ENCODE peak calls at places on chromosomes 2 and 18, in six cellular contexts. Q is cardiac muscle cell; U is GM23248; P is neural progenitor cell; Z is psoas muscle; T is CD4-positive, CD25-positive, alpha-beta regulatory T cell. L is an unnamed sample. For H3K36me3, the result is how much of the 10 kb centered on the place peaks cover.

GRCh38 chr2:29420484-29420883 is 305.3 kb downstream of the CLIP4 start:
- DNase-seq in Q (peak), U (no peak), P (no peak), Z (no peak), T (no peak), L (no peak)

GRCh38 chr2:43266692-43267091 is 40.3 kb upstream of the ZFP36L2 start:
- DNase-seq in Q (no peak), U (peak), P (no peak), Z (peak), T (no peak), L (no peak)

GRCh38 chr2:30798536-30798991 is 8.7 kb downstream of the CAPN13 start:
- DNase-seq in Q (no peak), U (no peak), P (no peak), Z (no peak), T (no peak), L (no peak)

GRCh38 chr2:86764661-86765307 is 25.9 kb downstream of the CD8A start:
- DNase-seq in Q (peak), U (peak), P (peak), Z (no peak), T (peak), L (peak)

GRCh38 chr2:23541453-23542334 is 156.7 kb downstream of the KLHL29 start:
- DNase-seq in Q (no peak), U (peak), P (no peak), Z (no peak), T (no peak), L (no peak)

GRCh38 chr2:241903121-241904010 is 33.8 kb downstream of the RTP5 start:
- DNase-seq in Q (no peak), U (no peak), P (no peak), Z (no peak), T (no peak), L (no peak)

GRCh38 chr2:232592687-232593407 is 40.6 kb upstream of the EFHD1 start:
- DNase-seq in Q (no peak), U (peak), P (no peak), Z (no peak), T (no peak), L (no peak)

GRCh38 chr2:143685439-143686078 is 556.3 kb downstream of the ARHGAP15 start:
- DNase-seq in Q (no peak), U (no peak), P (no peak), Z (no peak), T (no peak), L (no peak)

GRCh38 chr2:234544659-234545611 is 48.1 kb upstream of the ARL4C start:
- DNase-seq in Q (peak), U (peak), P (peak), Z (peak), T (peak), L (peak)

GRCh38 chr18:72541871-72542690 is 2.1 kb downstream of the CBLN2 start:
- DNase-seq in Q (peak), U (no peak), P (peak), Z (no peak), T (no peak), L (no peak)

GRCh38 chr2:94997981-94998920 is 27.3 kb upstream of the MAL start:
- DNase-seq in Q (no peak), U (no peak), P (no peak), Z (no peak), T (no peak), L (no peak)

GRCh38 chr2:174025271-174026121 is 60.3 kb upstream of the SP3 start:
- DNase-seq in Q (no peak), U (peak), P (peak), Z (peak), T (no peak), L (no peak)

GRCh38 chr2:72293620-72294019 is 146.0 kb upstream of the CYP26B1 start:
- DNase-seq in Q (no peak), U (peak), P (no peak), Z (no peak), T (no peak), L (no peak)

GRCh38 chr2:239197146-239197545 is 203.7 kb downstream of the HDAC4 start:
- DNase-seq in Q (no peak), U (no peak), P (no peak), Z (no peak), T (no peak), L (no peak)

GRCh38 chr2:127448526-127448925 is 30.3 kb downstream of the PROC start:
- DNase-seq in Q (no peak), U (peak), P (no peak), Z (no peak), T (no peak), L (no peak)

GRCh38 chr2:210562136-210563080 is 6.0 kb downstream of the CPS1 start:
- DNase-seq in Q (no peak), U (no peak), P (no peak), Z (no peak), T (no peak), L (no peak)

GRCh38 chr2:159942149-159942548 is 120.3 kb downstream of the PLA2R1 start:
- DNase-seq in Q (no peak), U (no peak), P (no peak), Z (no peak), T (no peak), L (no peak)

GRCh38 chr18:39555511-39555910 is 1989.9 kb upstream of the CELF4 start:
- DNase-seq in Q (no peak), U (no peak), P (no peak), Z (no peak), T (no peak), L (no peak)

GRCh38 chr18:73626859-73627258 is 520.8 kb downstream of the FBXO15 start:
- DNase-seq in Q (no peak), U (no peak), P (no peak), Z (no peak), T (no peak), L (no peak)

GRCh38 chr18:37424507-37424906 is 141.1 kb downstream of the CELF4 start:
- DNase-seq in Q (no peak), U (no peak), P (no peak), Z (no peak), T (no peak), L (no peak)

GRCh38 chr2:156294945-156295580 is 37.5 kb downstream of the NR4A2 start:
- DNase-seq in Q (no peak), U (peak), P (no peak), Z (no peak), T (no peak), L (no peak)

GRCh38 chr2:20584637-20585321 is 66.1 kb downstream of the HS1BP3 start:
- DNase-seq in Q (peak), U (peak), P (peak), Z (peak), T (no peak), L (no peak)

GRCh38 chr2:102110168-102110567 is 32.4 kb upstream of the IL1R1 start:
- DNase-seq in Q (no peak), U (no peak), P (no peak), Z (no peak), T (no peak), L (no peak)

GRCh38 chr18:63320041-63320689 is 596 bp upstream of the BCL2 start:
- DNase-seq in Q (peak), U (peak), P (peak), Z (peak), T (peak), L (peak)

GRCh38 chr2:169509230-169509917 is at the start of gene KLHL41:
- DNase-seq in Q (peak), U (peak), P (peak), Z (no peak), T (no peak), L (no peak)

GRCh38 chr2:85243101-85244072 is 84.4 kb downstream of the TGOLN2 start:
- DNase-seq in Q (peak), U (peak), P (peak), Z (peak), T (no peak), L (no peak)

GRCh38 chr2:173965372-173966025 is at the start of gene SP3:
- DNase-seq in Q (peak), U (peak), P (peak), Z (peak), T (peak), L (peak)

GRCh38 chr2:10891391-10891790 is 20.3 kb upstream of the KCNF1 start:
- DNase-seq in Q (no peak), U (no peak), P (no peak), Z (no peak), T (no peak), L (no peak)

GRCh38 chr2:241925277-241925676 is 55.7 kb downstream of the RTP5 start:
- DNase-seq in Q (no peak), U (no peak), P (no peak), Z (no peak), T (no peak), L (no peak)

GRCh38 chr2:186098821-186099220 is 360.2 kb downstream of the FSIP2 start:
- DNase-seq in Q (no peak), U (no peak), P (no peak), Z (no peak), T (no peak), L (no peak)

GRCh38 chr2:17271401-17271800 is 246.8 kb downstream of the RAD51AP2 start:
- DNase-seq in Q (no peak), U (peak), P (no peak), Z (no peak), T (no peak), L (no peak)

GRCh38 chr2:233051241-233052149 is 8.6 kb upstream of the INPP5D start:
- DNase-seq in Q (no peak), U (peak), P (peak), Z (peak), T (no peak), L (no peak)

GRCh38 chr2:38655441-38655840 is 10.5 kb upstream of the GALM start:
- DNase-seq in Q (no peak), U (no peak), P (no peak), Z (no peak), T (no peak), L (no peak)

GRCh38 chr2:98463081-98463481 is 18.4 kb downstream of the INPP4A start:
- DNase-seq in Q (no peak), U (no peak), P (no peak), Z (no peak), T (no peak), L (no peak)

GRCh38 chr2:216632321-216632951 is 784 bp upstream of the IGFBP2 start:
- DNase-seq in Q (peak), U (no peak), P (peak), Z (no peak), T (no peak), L (no peak)

DNA sequence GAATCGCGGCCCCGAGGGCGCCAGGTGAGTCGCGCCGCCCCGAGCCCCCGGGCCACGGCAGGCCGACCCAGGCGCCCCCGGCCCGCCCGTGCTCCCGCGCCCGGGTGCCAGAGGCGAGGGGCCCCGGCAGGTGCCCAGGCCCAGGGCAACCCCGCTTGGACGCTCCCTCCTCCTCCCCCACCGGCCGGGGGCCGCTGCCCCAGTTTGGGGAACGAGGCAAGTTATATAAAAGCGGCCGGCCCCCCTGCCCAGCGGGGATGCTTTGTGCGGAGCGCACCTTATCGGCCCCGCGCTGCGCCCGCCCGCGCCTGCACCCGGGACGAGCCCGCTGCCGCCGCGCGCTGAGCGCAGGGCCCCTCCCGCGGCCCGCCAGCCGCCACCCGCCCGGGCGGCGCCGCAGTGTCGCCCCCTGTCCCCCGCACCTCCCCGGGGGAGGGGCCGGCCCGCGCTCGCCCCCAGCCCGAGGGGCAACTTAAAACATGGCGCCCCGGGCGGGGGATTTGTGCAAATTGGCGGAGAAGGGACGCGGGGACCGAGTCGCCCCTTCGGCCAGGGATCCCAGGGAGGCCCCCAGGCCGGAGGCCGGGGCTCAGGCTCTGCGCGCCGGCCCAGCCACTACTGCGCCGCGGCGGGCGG is 643 bp downstream of the EPB41L3 start:
- DNase-seq in Q (peak), U (peak), P (peak), Z (peak), T (no peak), L (no peak)
- H3K4me3 ChIP-seq in Q (peak), U (peak), P (peak), Z (peak), T (no peak), L (no peak)

GRCh38 chr2:203059567-203059966 is 44.9 kb downstream of the NBEAL1 start:
- DNase-seq in Q (no peak), U (no peak), P (no peak), Z (no peak), T (no peak), L (no peak)
- H3K36me3 ChIP-seq in Q (under half), U (half or more), P (under half), Z (under half), T (under half), L (under half)

GRCh38 chr2:152028182-152028862 is 70.5 kb downstream of the CACNB4 start:
- DNase-seq in Q (no peak), U (peak), P (no peak), Z (no peak), T (no peak), L (no peak)

GRCh38 chr2:152031747-152032146 is 67.1 kb downstream of the CACNB4 start:
- DNase-seq in Q (no peak), U (no peak), P (no peak), Z (no peak), T (no peak), L (no peak)

GRCh38 chr2:152025678-152026287 is 73.1 kb downstream of the CACNB4 start:
- DNase-seq in Q (peak), U (peak), P (peak), Z (peak), T (peak), L (peak)
- H3K4me3 ChIP-seq in Q (peak), U (peak), P (peak), Z (peak), T (peak), L (peak)

DNA sequence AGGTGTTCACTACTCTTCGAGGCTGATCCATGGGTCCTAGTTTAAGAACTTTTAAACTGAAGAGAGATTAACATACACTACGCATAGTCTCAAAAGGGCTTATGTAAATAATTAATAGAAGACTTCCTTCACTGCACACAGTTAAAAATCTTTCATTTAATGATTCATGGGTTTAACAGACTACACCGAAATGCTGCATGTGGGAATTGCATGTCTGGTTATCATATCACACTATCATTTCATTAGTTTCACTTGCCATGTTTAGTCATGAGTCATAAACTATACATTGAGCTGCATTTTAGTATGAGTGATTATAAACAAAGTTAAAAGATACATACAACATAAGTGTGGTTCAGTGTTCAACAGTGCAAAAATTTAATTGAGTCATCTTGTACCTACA is 31.2 kb downstream of the GLS start:
- DNase-seq in Q (no peak), U (no peak), P (no peak), Z (no peak), T (no peak), L (no peak)
- H3K36me3 ChIP-seq in Q (under half), U (half or more), P (under half), Z (under half), T (half or more), L (under half)

DNA sequence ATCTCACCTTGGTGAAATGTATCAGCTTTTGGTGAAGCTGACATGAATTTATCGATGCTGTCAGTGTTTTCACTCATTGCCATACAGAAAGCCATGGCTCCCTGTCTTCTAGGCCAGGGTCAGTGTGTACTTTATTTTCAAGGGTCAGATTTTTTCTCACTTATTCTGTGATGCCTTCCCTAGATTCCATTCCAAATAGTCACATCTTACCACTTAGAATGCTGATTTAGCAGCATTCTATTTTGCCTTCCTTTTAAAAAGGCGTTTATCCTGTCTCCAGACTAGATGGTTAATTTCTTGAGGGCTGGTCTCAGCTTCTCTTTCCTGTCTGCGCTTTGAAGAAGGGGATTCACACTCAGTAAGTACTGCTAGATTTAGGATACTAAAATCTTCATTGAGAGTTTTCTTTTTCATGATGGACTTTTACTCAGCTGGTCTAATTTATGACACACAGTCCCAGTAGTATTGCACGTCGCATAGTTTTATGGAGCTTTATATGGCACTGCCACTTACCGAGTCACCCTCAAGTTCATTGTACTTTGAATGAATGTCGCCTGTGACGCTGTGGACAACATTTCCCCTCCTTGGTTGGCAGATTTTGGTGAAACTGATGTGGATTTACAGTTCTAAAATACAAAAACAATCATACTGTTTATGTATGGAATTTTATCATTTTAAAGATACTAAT is 194.0 kb downstream of the ZNF407 start:
- DNase-seq in Q (no peak), U (peak), P (no peak), Z (no peak), T (no peak), L (no peak)
- H3K4me3 ChIP-seq in Q (no peak), U (no peak), P (no peak), Z (no peak), T (no peak), L (no peak)

GRCh38 chr18:54165450-54165849 is 59.0 kb downstream of the MBD2 start:
- DNase-seq in Q (no peak), U (no peak), P (no peak), Z (no peak), T (no peak), L (no peak)

GRCh38 chr18:54173980-54174611 is 50.4 kb downstream of the MBD2 start:
- DNase-seq in Q (no peak), U (no peak), P (no peak), Z (no peak), T (no peak), L (no peak)

GRCh38 chr18:54173250-54173649 is 51.2 kb downstream of the MBD2 start:
- DNase-seq in Q (no peak), U (no peak), P (no peak), Z (no peak), T (no peak), L (no peak)

GRCh38 chr18:54169710-54170403 is 54.6 kb downstream of the MBD2 start:
- DNase-seq in Q (no peak), U (no peak), P (no peak), Z (no peak), T (no peak), L (no peak)
- H3K36me3 ChIP-seq in Q (under half), U (under half), P (under half), Z (under half), T (under half), L (under half)

GRCh38 chr18:3624546-3624817 is 174.5 kb downstream of the TGIF1 start:
- DNase-seq in Q (no peak), U (no peak), P (no peak), Z (no peak), T (no peak), L (no peak)
- H3K4me3 ChIP-seq in Q (no peak), U (peak), P (no peak), Z (peak), T (no peak), L (no peak)

GRCh38 chr2:69126341-69126740 is 113.4 kb downstream of the ANTXR1 start:
- DNase-seq in Q (no peak), U (no peak), P (no peak), Z (no peak), T (no peak), L (no peak)
- H3K36me3 ChIP-seq in Q (under half), U (under half), P (under half), Z (under half), T (under half), L (under half)

GRCh38 chr18:22453337-22453736 is 35.6 kb upstream of the CTAGE1 start:
- DNase-seq in Q (no peak), U (peak), P (no peak), Z (no peak), T (no peak), L (no peak)

GRCh38 chr18:22448238-22448637 is 30.5 kb upstream of the CTAGE1 start:
- DNase-seq in Q (no peak), U (no peak), P (no peak), Z (no peak), T (no peak), L (no peak)

GRCh38 chr18:22452226-22452668 is 34.5 kb upstream of the CTAGE1 start:
- DNase-seq in Q (no peak), U (no peak), P (no peak), Z (no peak), T (no peak), L (no peak)

GRCh38 chr18:22455425-22456150 is 37.9 kb upstream of the CTAGE1 start:
- DNase-seq in Q (no peak), U (no peak), P (no peak), Z (no peak), T (no peak), L (no peak)

DNA sequence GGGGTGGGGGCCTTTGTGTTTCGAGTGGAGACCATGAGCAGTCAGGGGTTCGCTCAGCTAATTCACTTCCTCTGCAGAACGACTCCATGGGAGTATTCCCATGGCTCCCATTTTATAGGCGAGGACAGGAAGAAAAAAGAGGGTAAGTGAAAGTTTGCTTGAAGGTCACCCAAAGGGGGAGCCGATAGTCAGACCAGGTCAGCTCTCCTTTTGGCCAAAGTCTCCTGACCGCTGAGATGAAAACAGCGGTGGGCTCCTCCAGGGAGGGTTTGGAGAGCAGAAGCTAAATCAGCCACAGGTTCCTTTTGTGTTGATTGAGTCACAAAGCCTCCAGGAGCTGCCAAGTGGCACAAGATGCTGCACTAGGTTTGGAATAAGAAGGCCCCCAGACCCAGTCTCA is 34.1 kb upstream of the CTAGE1 start:
- DNase-seq in Q (peak), U (peak), P (peak), Z (no peak), T (no peak), L (no peak)
- H3K4me3 ChIP-seq in Q (peak), U (no peak), P (no peak), Z (no peak), T (no peak), L (no peak)

L was measured in CD8-positive, alpha-beta T cell.